ENCODE peak calls at places on chromosomes 12 and 14, in six cellular contexts. E is psoas muscle, Z is OCI-LY7, O is mucosa of descending colon, V is tibial nerve, M is GM23338. C is an unnamed sample.
A peak's percentile ranks its signal among the peaks of the same experiment; 100 is the strongest.

GRCh38 chr12:22356231-22356630 is 21.7 kb upstream of the ST8SIA1 start:
- DNase-seq in V (no peak), O (no peak), E (no peak), M (no peak), Z (no peak), C (no peak)

GRCh38 chr12:46442239-46442638 is 69.7 kb upstream of the SLC38A2 start:
- DNase-seq in O (no peak), V (no peak), Z (no peak), E (no peak), M (no peak), C (no peak)

GRCh38 chr12:52211716-52212585 is 20.1 kb upstream of the KRT80 start:
- DNase-seq in Z (no peak), V (peak; percentile 1), E (no peak), M (no peak), O (no peak), C (no peak)

GRCh38 chr12:120361506-120362208 is 7.3 kb downstream of the MSI1 start:
- DNase-seq in E (peak; percentile 53), Z (no peak), V (peak; percentile 31), M (peak; percentile 97), O (no peak), C (no peak)

GRCh38 chr12:6199531-6200265 is 502 bp upstream of the CD9 start:
- DNase-seq in M (peak; percentile 85), Z (no peak), V (no peak), E (peak; percentile 49), O (peak; percentile 78), C (no peak)

GRCh38 chr14:70189678-70190077 is 927 bp upstream of the SLC8A3 start:
- DNase-seq in M (peak; percentile 24), O (no peak), V (no peak), E (no peak), Z (no peak), C (no peak)

GRCh38 chr12:64584173-64584555 is 26.1 kb upstream of the RASSF3 start:
- DNase-seq in O (no peak), V (no peak), M (no peak), E (no peak), Z (no peak), C (no peak)

GRCh38 chr14:89618309-89618708 is 201.3 kb upstream of the FOXN3 start:
- DNase-seq in M (no peak), Z (peak; percentile 28), E (no peak), V (no peak), O (peak; percentile 47), C (no peak)

GRCh38 chr14:30317729-30318128 is 241.2 kb upstream of the G2E3 start:
- DNase-seq in E (no peak), O (no peak), M (no peak), V (no peak), Z (no peak), C (no peak)

GRCh38 chr12:3250576-3250975 is 173.4 kb downstream of the TSPAN9 start:
- DNase-seq in V (no peak), E (peak; percentile 78), M (no peak), Z (no peak), O (no peak), C (no peak)

GRCh38 chr12:52741378-52742195 is 35.6 kb downstream of the KRT76 start:
- DNase-seq in O (peak; percentile 84), M (peak; percentile 89), Z (peak; percentile 53), E (peak; percentile 26), V (no peak), C (peak; percentile 48)

GRCh38 chr14:68404652-68405183 is 388.1 kb downstream of the ZFP36L1 start:
- DNase-seq in M (no peak), E (no peak), O (no peak), Z (peak; percentile 14), V (no peak), C (no peak)

GRCh38 chr12:52175411-52176350 is 16.1 kb downstream of the KRT80 start:
- DNase-seq in E (no peak), O (no peak), V (no peak), Z (no peak), M (no peak), C (no peak)

GRCh38 chr14:91164676-91165075 is 50.8 kb downstream of the DGLUCY start:
- DNase-seq in V (no peak), E (peak; percentile 72), Z (no peak), O (peak; percentile 69), M (no peak), C (peak; percentile 81)

GRCh38 chr14:29926701-29927595 is 699 bp downstream of the PRKD1 start:
- DNase-seq in E (peak; percentile 56), V (no peak), O (peak; percentile 38), M (peak; percentile 55), Z (no peak), C (peak; percentile 61)

DNA sequence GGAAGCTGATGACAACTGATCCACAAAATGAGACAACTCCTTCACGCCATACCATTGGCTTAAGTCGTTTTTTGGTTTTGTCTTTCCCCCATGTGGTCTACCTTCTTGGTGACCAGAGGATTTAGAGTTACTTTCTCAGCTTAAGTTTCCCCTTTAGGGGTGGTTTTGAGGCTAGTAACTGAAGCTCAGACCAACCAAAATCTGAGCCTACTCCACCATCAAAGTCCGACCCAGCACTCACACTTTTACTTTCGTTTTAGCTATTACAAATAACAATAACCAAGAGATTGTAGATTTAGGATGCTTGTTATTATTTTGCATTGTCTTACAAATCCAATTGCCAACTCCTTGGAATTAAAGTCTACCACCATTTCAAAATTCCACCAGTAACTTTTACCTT is 130.6 kb upstream of the MDM1 start:
- DNase-seq in Z (peak; percentile 3), O (no peak), V (no peak), M (no peak), E (no peak), C (no peak)
- H3K4me3 ChIP-seq in Z (peak overlapping the region; percentile 21), O (no peak overlapping the region), V (no peak overlapping the region), M (no peak overlapping the region), E (no peak overlapping the region), C (no peak overlapping the region)

GRCh38 chr14:73173092-73173735 is 36.9 kb downstream of the PSEN1 start:
- DNase-seq in V (no peak), M (peak; percentile 37), Z (peak; percentile 72), O (no peak), E (no peak), C (no peak)
- TF ChIP-seq CTCF in V (peak; percentile 31), M (peak; percentile 52), Z (peak; percentile 90), O (no peak), E (peak; percentile 57), C (peak; percentile 49)

GRCh38 chr12:67299936-67300335 is 30.8 kb downstream of the CAND1 start:
- DNase-seq in V (no peak), O (no peak), M (no peak), Z (no peak), E (no peak), C (no peak)

GRCh38 chr12:67302162-67302561 is 33.0 kb downstream of the CAND1 start:
- DNase-seq in E (no peak), Z (no peak), V (no peak), O (no peak), M (no peak), C (no peak)

DNA sequence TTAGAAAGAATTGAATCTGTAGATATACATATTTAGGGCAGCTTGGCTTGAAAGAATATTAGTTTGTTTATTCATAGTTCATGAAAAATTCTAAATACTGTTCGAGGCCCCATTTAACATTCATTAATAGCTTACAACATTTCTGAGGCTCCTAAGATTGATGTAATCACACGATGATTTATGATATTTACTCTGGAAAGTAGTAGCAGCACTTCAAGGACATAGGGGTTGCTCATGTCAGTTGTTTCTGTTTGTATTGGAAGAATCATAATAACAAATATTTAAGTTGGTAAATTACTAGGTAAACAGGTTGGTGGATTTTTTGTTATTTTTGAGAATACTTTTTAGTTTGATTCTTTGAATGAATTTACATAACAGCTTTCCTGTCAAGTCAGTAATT is 30.4 kb downstream of the CAND1 start:
- DNase-seq in V (no peak), E (no peak), O (no peak), Z (no peak), M (no peak), C (no peak)
- H3K36me3 ChIP-seq in V (peaks cover 55% of the 10 kb centered on the region), E (no peaks in the 10 kb centered on the region), O (no peaks in the 10 kb centered on the region), Z (peaks cover 99% of the 10 kb centered on the region), M (peaks cover 26% of the 10 kb centered on the region), C (peaks cover 20% of the 10 kb centered on the region)

GRCh38 chr12:92030618-92031017 is 115.0 kb downstream of the BTG1 start:
- DNase-seq in E (no peak), V (no peak), M (no peak), Z (peak; percentile 82), O (peak; percentile 42), C (no peak)
- H3K4me3 ChIP-seq in E (no peak overlapping the region), V (no peak overlapping the region), M (no peak overlapping the region), Z (no peak overlapping the region), O (no peak overlapping the region), C (no peak overlapping the region)